ENCODE peak calls at places on chromosomes 2 and 18, in six cellular contexts. D is mammary epithelial cell, N is A549, C is fibroblast of lung, A is heart left ventricle, X is Peyer's patch. O is an unnamed sample.

GRCh38 chr2:63347361-63347760 is 240.9 kb downstream of the WDPCP start:
- DNase-seq in D (no peak), C (no peak), N (no peak), X (no peak), A (no peak), O (no peak)

GRCh38 chr18:59873616-59874015 is 26.2 kb upstream of the PMAIP1 start:
- DNase-seq in N (no peak), X (no peak), A (no peak), C (no peak), D (no peak), O (no peak)

GRCh38 chr2:240628507-240629418 is 3.5 kb downstream of the GPR35 start:
- DNase-seq in X (peak; percentile 44), N (no peak), D (no peak), A (no peak), C (no peak), O (no peak)

GRCh38 chr2:239912938-239913631 is 112.1 kb downstream of the NDUFA10 start:
- DNase-seq in X (peak; percentile 40), N (no peak), A (no peak), D (no peak), C (no peak), O (no peak)

GRCh38 chr2:134465706-134466105 is 211.8 kb downstream of the MGAT5 start:
- DNase-seq in X (no peak), C (no peak), A (no peak), N (no peak), D (no peak), O (no peak)

GRCh38 chr2:234880551-234881211 is 71.1 kb upstream of the SH3BP4 start:
- DNase-seq in C (peak; percentile 98), X (no peak), D (peak; percentile 96), A (no peak), N (peak; percentile 33), O (peak; percentile 99)

GRCh38 chr2:20573611-20574422 is 77.1 kb downstream of the HS1BP3 start:
- DNase-seq in N (no peak), D (peak; percentile 22), C (peak; percentile 94), X (peak; percentile 59), A (no peak), O (no peak)

GRCh38 chr2:108184421-108184820 is 55.3 kb upstream of the SULT1C3 start:
- DNase-seq in C (peak; percentile 9), X (peak; percentile 48), N (no peak), A (no peak), D (no peak), O (peak; percentile 39)

GRCh38 chr18:59270689-59271257 is 2.5 kb downstream of the RAX start:
- DNase-seq in A (no peak), D (no peak), X (no peak), N (no peak), C (no peak), O (no peak)

GRCh38 chr2:164890533-164890932 is 48.9 kb upstream of the COBLL1 start:
- DNase-seq in N (no peak), A (no peak), C (peak; percentile 18), D (no peak), X (no peak), O (no peak)

GRCh38 chr2:102301867-102302362 is 9.4 kb upstream of the IL1RL1 start:
- DNase-seq in D (peak; percentile 29), N (no peak), A (no peak), X (peak; percentile 66), C (peak; percentile 45), O (peak; percentile 68)

GRCh38 chr2:144529841-144530240 is 9.9 kb upstream of the ZEB2 start:
- DNase-seq in A (no peak), D (no peak), N (no peak), C (peak; percentile 26), X (no peak), O (peak; percentile 10)

GRCh38 chr2:19888831-19889230 is 13.0 kb downstream of the TTC32 start:
- DNase-seq in A (no peak), D (peak; percentile 21), X (no peak), N (no peak), C (no peak), O (no peak)

GRCh38 chr2:98037206-98037605 is 41.5 kb upstream of the TMEM131 start:
- DNase-seq in A (no peak), X (no peak), C (no peak), N (no peak), D (no peak), O (no peak)

GRCh38 chr2:202038471-202039277 is 5.0 kb downstream of the FZD7 start:
- DNase-seq in D (peak; percentile 55), A (peak; percentile 26), C (peak; percentile 46), N (peak; percentile 19), X (peak; percentile 80), O (peak; percentile 34)

GRCh38 chr2:164981217-164981990 is 26.1 kb upstream of the SLC38A11 start:
- DNase-seq in A (no peak), C (no peak), D (peak; percentile 57), X (no peak), N (no peak), O (peak; percentile 65)

DNA sequence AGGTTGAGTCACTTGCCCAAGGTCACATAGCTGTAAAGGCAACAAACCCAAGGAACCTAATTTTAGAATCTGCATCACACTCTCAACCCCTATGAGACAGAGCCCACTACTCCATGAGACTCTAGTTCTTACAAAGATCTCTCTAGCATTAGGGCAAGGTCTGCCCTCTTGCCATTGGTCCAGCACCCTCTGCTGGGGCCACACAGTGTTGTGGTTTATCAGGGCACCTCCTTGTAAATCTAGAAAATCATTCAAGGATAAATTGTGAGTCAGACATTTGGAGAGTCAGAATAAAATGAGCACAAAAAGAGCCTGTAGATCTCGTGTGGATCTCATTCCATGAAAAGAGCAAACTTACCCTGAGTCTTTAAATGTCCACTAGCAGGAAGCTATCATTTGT is 91.2 kb downstream of the SLC8A1 start:
- DNase-seq in A (no peak), N (no peak), C (no peak), D (no peak), X (no peak), O (peak; percentile 24)
- TF ChIP-seq CTCF in A (no peak), N (no peak), C (no peak), D (peak; percentile 52), X (no peak), O (no peak)

GRCh38 chr2:17319090-17319489 is 199.2 kb downstream of the RAD51AP2 start:
- DNase-seq in D (no peak), A (no peak), X (no peak), N (no peak), C (no peak), O (peak; percentile 21)

GRCh38 chr2:17313261-17313660 is 205.0 kb downstream of the RAD51AP2 start:
- DNase-seq in A (no peak), D (no peak), C (no peak), N (no peak), X (no peak), O (no peak)

GRCh38 chr2:17318013-17318412 is 200.2 kb downstream of the RAD51AP2 start:
- DNase-seq in X (no peak), C (no peak), D (no peak), N (no peak), A (no peak), O (no peak)

GRCh38 chr2:17311771-17312511 is 206.3 kb downstream of the RAD51AP2 start:
- DNase-seq in N (no peak), C (peak; percentile 18), X (no peak), A (no peak), D (peak; percentile 27), O (no peak)

GRCh38 chr2:17317439-17317976 is 200.7 kb downstream of the RAD51AP2 start:
- DNase-seq in N (no peak), D (no peak), C (no peak), A (no peak), X (no peak), O (no peak)
- H3K4me3 ChIP-seq in N (no peak overlapping the region), D (no peak overlapping the region), C (no peak overlapping the region), A (no peak overlapping the region), X (no peak overlapping the region), O (no peak overlapping the region)

DNA sequence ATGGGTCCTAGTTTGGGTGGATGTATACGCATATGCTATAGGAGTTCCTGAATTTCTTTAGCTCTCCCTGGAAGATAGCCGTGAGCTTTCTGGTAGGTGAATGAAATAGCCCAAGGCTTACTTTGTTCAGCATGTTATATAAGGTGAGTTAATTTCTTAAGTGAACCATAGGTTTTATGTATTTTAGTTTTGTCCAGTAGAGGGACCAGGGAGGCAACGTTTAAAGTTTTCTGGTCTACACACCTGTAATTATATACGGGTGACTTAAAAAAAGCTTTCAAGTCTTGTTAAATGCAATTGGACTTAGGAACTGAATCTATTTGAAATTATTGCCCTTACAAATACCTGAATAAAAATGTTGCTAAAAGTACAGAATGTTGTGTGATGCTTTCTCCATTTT is 402.5 kb upstream of the DDX18 start:
- DNase-seq in A (no peak), D (no peak), N (no peak), C (no peak), X (no peak), O (peak; percentile 1)
- TF ChIP-seq CTCF in A (no peak), D (no peak), N (no peak), C (no peak), X (peak; percentile 18), O (no peak)

DNA sequence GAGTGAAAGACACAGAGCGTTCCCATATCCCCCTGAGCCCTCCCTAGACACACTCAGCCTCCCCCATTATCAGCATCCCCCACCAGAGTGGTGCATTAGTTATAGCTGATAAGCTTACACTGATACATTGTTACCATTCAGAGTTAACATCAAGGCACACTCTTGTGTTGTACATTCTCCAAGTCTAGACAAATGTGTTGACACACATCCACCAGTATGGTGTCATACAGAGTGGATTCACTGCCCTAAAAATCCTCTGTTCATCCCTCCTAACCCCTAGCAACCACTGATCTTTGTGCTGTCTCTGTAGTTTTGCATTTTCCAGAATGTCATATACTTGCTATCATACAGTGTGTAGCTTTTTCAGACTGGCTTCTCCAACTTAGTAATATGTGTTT is 78.0 kb upstream of the RPL31 start:
- DNase-seq in C (no peak), D (no peak), A (no peak), X (no peak), N (no peak), O (no peak)
- H3K4me3 ChIP-seq in C (no peak overlapping the region), D (no peak overlapping the region), A (peak overlapping the region; percentile 34), X (peak overlapping the region; percentile 32), N (no peak overlapping the region), O (no peak overlapping the region)

DNA sequence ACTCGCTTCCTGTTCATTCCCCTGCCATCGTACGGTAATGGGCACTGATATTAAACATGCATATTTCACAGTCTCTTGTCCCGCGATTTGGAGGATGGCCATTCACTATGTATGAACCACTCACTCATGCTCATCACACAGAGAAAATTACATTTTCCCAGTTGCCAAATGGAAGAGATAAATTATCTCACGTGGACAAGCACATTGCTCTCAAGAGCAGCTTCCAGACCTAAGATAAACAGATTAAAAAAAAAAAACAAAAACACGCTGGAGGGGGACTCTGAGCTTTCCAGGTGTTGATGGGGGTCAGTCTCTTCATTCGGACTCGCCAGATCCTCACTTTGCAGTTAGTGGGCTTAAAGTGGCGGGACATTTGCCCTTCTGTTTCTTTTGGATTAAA is 1.7 kb upstream of the MAPK4 start:
- DNase-seq in A (no peak), X (no peak), N (no peak), D (no peak), C (no peak), O (no peak)
- TF ChIP-seq CTCF in A (no peak), X (no peak), N (no peak), D (no peak), C (no peak), O (no peak)